ENCODE peak calls at places on chromosomes 1 and 21, in seven cellular contexts. R is lower lobe of right lung, Z is neural progenitor cell, M is colonic mucosa, F is thoracic aorta, V is IMR-90, U is pancreas. K is an unnamed sample.

GRCh38 chr1:42340093-42340492 is 5.1 kb upstream of the FOXJ3 start:
- DNase-seq in R (no peak), Z (peak; percentile 67), M (peak; percentile 68), F (no peak), V (peak; percentile 16), U (peak; percentile 73), K (no peak)

GRCh38 chr1:184060316-184060715 is 8.8 kb downstream of the TSEN15 start:
- DNase-seq in R (no peak), Z (no peak), M (no peak), F (no peak), V (peak; percentile 72), U (no peak), K (no peak)

GRCh38 chr1:165896277-165896676 is 68.9 kb downstream of the UCK2 start:
- DNase-seq in R (no peak), Z (no peak), M (no peak), F (peak; percentile 44), V (peak; percentile 98), U (no peak), K (no peak)

GRCh38 chr21:45852886-45853400 is 128.6 kb upstream of the COL6A1 start:
- DNase-seq in R (no peak), Z (no peak), M (no peak), F (no peak), V (no peak), U (no peak), K (no peak)

GRCh38 chr21:10521091-10521598 is at the start of gene TPTE:
- DNase-seq in R (peak; percentile 45), Z (no peak), M (no peak), F (no peak), V (no peak), U (no peak), K (no peak)

GRCh38 chr1:48810740-48811139 is 34.0 kb upstream of the BEND5 start:
- DNase-seq in R (no peak), Z (no peak), M (no peak), F (no peak), V (no peak), U (no peak), K (no peak)

GRCh38 chr1:195721210-195721971 is 886.8 kb downstream of the KCNT2 start:
- DNase-seq in R (no peak), Z (no peak), M (peak; percentile 71), F (no peak), V (no peak), U (no peak), K (no peak)

GRCh38 chr1:93703649-93704048 is 22.0 kb upstream of the BCAR3 start:
- DNase-seq in R (no peak), Z (no peak), M (no peak), F (no peak), V (peak; percentile 33), U (no peak), K (peak; percentile 72)

GRCh38 chr1:206551985-206552325 is 44.6 kb downstream of the RASSF5 start:
- DNase-seq in R (no peak), Z (no peak), M (no peak), F (no peak), V (no peak), U (no peak), K (no peak)

GRCh38 chr21:17636711-17637110 is 24.0 kb upstream of the BTG3 start:
- DNase-seq in R (no peak), Z (no peak), M (no peak), F (no peak), V (no peak), U (no peak), K (no peak)

GRCh38 chr1:29462096-29462495 is 225.8 kb downstream of the PTPRU start:
- DNase-seq in R (no peak), Z (no peak), M (no peak), F (no peak), V (no peak), U (no peak), K (no peak)

GRCh38 chr1:189628857-189629256 is 848.8 kb downstream of the BRINP3 start:
- DNase-seq in R (no peak), Z (peak; percentile 5), M (no peak), F (no peak), V (no peak), U (no peak), K (no peak)

GRCh38 chr21:40165671-40166070 is 298.4 kb downstream of the PCP4 start:
- DNase-seq in R (no peak), Z (peak; percentile 77), M (no peak), F (no peak), V (no peak), U (no peak), K (no peak)

GRCh38 chr1:43711049-43711448 is 3.7 kb downstream of the ST3GAL3 start:
- DNase-seq in R (no peak), Z (no peak), M (no peak), F (no peak), V (peak; percentile 96), U (no peak), K (no peak)

GRCh38 chr1:47558601-47559593 is 121.1 kb downstream of the FOXD2 start:
- DNase-seq in R (peak; percentile 57), Z (no peak), M (peak; percentile 82), F (no peak), V (no peak), U (peak; percentile 61), K (no peak)

GRCh38 chr1:177983824-177984528 is 14.1 kb upstream of the SEC16B start:
- DNase-seq in R (no peak), Z (peak; percentile 63), M (peak; percentile 32), F (peak; percentile 21), V (peak; percentile 98), U (peak; percentile 77), K (no peak)

GRCh38 chr1:234978397-234979291 is 150.0 kb downstream of the TOMM20 start:
- DNase-seq in R (peak; percentile 80), Z (no peak), M (peak; percentile 87), F (no peak), V (peak; percentile 93), U (no peak), K (peak; percentile 91)

GRCh38 chr1:186183970-186184628 is 191.0 kb downstream of the TPR start:
- DNase-seq in R (no peak), Z (no peak), M (no peak), F (no peak), V (no peak), U (no peak), K (no peak)

GRCh38 chr1:215599418-215599817 is 32.3 kb downstream of the KCTD3 start:
- DNase-seq in R (no peak), Z (no peak), M (no peak), F (no peak), V (peak; percentile 78), U (no peak), K (no peak)

GRCh38 chr1:116460748-116461376 is 87.8 kb downstream of the ATP1A1 start:
- DNase-seq in R (no peak), Z (no peak), M (no peak), F (no peak), V (no peak), U (no peak), K (no peak)

GRCh38 chr1:204191481-204191880 is 4.8 kb downstream of the KISS1 start:
- DNase-seq in R (no peak), Z (no peak), M (no peak), F (no peak), V (no peak), U (no peak), K (no peak)

GRCh38 chr1:243287652-243288051 is 31.8 kb downstream of the SDCCAG8 start:
- DNase-seq in R (no peak), Z (no peak), M (no peak), F (no peak), V (peak; percentile 93), U (no peak), K (peak; percentile 56)

GRCh38 chr1:45543599-45544417 is 6.8 kb upstream of the AKR1A1 start:
- DNase-seq in R (peak; percentile 78), Z (no peak), M (peak; percentile 66), F (no peak), V (no peak), U (no peak), K (peak; percentile 89)

GRCh38 chr1:186782791-186783190 is 46.0 kb upstream of the PLA2G4A start:
- DNase-seq in R (no peak), Z (no peak), M (no peak), F (no peak), V (peak; percentile 40), U (no peak), K (no peak)

GRCh38 chr1:158117854-158118691 is 62.6 kb upstream of the CD1D start:
- DNase-seq in R (no peak), Z (peak; percentile 77), M (peak; percentile 53), F (no peak), V (peak; percentile 34), U (peak; percentile 19), K (peak; percentile 65)
- TF ChIP-seq CTCF in R (peak; percentile 49), Z (peak; percentile 64), M (peak; percentile 39), F (peak; percentile 62), V (peak; percentile 59), U (peak; percentile 16), K (peak; percentile 86)

GRCh38 chr1:111733183-111733995 is 5.8 kb downstream of the INKA2 start:
- DNase-seq in R (peak; percentile 70), Z (no peak), M (peak; percentile 41), F (no peak), V (peak; percentile 91), U (no peak), K (peak; percentile 95)
- TF ChIP-seq CTCF in R (no peak), Z (no peak), M (no peak), F (no peak), V (no peak), U (no peak), K (no peak)

GRCh38 chr1:223803211-223803610 is 42.5 kb downstream of the TP53BP2 start:
- DNase-seq in R (no peak), Z (no peak), M (no peak), F (no peak), V (no peak), U (no peak), K (no peak)

GRCh38 chr1:223802032-223802431 is 43.7 kb downstream of the TP53BP2 start:
- DNase-seq in R (no peak), Z (no peak), M (no peak), F (no peak), V (no peak), U (no peak), K (no peak)

GRCh38 chr1:223802602-223803001 is 43.1 kb downstream of the TP53BP2 start:
- DNase-seq in R (no peak), Z (no peak), M (no peak), F (no peak), V (no peak), U (no peak), K (no peak)
- TF ChIP-seq CTCF in R (no peak), Z (no peak), M (no peak), F (no peak), V (no peak), U (no peak), K (peak; percentile 10)

DNA sequence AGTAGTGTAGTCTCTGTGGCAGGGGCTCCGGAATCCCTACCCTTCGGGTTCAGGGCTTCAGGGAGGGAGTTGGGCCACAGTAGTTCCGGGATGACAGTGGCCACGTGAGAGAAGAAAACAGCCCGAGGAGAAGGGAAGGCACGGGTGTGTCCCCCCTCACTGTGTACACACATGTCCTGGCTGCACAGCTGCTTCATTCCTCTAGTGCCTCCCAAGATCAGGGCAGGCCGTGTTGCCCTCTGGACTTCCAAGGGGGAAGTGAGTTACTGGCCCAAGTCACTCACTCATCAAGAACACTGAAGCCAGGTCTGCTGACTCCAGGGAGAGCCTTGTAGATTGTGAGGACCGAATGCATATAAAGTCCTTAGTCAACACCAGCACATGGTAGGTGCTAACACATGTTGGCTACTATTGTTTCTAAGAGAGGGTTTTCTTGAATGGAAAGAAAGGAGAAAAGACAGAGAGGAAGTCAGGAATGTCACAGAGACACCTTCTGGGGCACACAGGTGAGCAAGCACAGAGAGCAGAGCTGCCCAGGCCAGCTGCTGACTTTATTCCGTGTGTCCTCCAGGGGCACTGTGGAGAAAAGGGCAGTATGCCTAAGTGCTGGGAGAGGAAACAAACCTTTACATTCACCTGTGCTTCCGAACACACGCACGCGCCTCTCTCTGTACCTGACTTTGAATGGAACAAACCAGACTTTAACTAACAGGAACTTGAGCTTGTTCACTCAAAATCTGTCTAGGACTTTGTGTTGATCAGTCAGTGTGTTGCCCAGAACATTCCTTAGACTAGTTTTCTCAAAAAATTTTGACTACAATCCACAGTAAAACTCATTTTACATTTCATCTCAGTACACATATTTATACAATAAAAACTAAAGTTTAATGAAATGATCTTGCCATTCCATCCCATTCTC is 40.0 kb downstream of the LHX4 start:
- DNase-seq in R (no peak), Z (peak; percentile 39), M (peak; percentile 88), F (no peak), V (no peak), U (peak; percentile 45), K (no peak)
- TF ChIP-seq CTCF in R (no peak), Z (peak; percentile 36), M (peak; percentile 29), F (no peak), V (peak; percentile 27), U (no peak), K (peak; percentile 19)

K was measured in CD14-positive monocyte.